ENCODE peak calls at places on chromosomes 3 and 15, in ten cellular contexts. N is sigmoid colon; Q is SK-N-SH; Y is psoas muscle; J is ovary; O is right lobe of liver; L is body of pancreas; F is aorta; R is hepatocyte; B is CD4-positive, alpha-beta T cell. H is an unnamed sample. For H3K27me3, the result is how much of the 10 kb centered on the place peaks cover.

GRCh38 chr3:115663414-115663813 is 40.1 kb downstream of the GAP43 start:
- DNase-seq in N (no peak), Q (no peak), Y (no peak), J (no peak), O (no peak), L (no peak), F (no peak), R (no peak), B (no peak), H (no peak)

GRCh38 chr15:76199106-76200082 is 111.9 kb downstream of the ETFA start:
- DNase-seq in N (peak), Q (no peak), Y (peak), J (peak), O (no peak), L (peak), F (peak), R (no peak), B (no peak), H (no peak)

GRCh38 chr3:114112696-114113095 is 56.2 kb downstream of the QTRT2 start:
- DNase-seq in N (no peak), Q (no peak), Y (no peak), J (no peak), O (no peak), L (no peak), F (no peak), R (no peak), B (no peak), H (no peak)

GRCh38 chr3:15556512-15556911 is 35.0 kb upstream of the COLQ start:
- DNase-seq in N (no peak), Q (no peak), Y (no peak), J (no peak), O (no peak), L (no peak), F (no peak), R (no peak), B (no peak), H (no peak)

GRCh38 chr15:91853968-91854943 is 748 bp downstream of the SLCO3A1 start:
- DNase-seq in N (peak), Q (peak), Y (peak), J (peak), O (peak), L (peak), F (peak), R (peak), B (peak), H (peak)

GRCh38 chr3:139388961-139389551 is 391 bp downstream of the COPB2 start:
- DNase-seq in N (no peak), Q (peak), Y (no peak), J (no peak), O (no peak), L (no peak), F (no peak), R (no peak), B (peak), H (no peak)

GRCh38 chr15:26260517-26261133 is 397.5 kb upstream of the ATP10A start:
- DNase-seq in N (no peak), Q (peak), Y (peak), J (no peak), O (no peak), L (peak), F (no peak), R (peak), B (peak), H (no peak)

GRCh38 chr15:51382787-51383186 is 41.3 kb downstream of the GLDN start:
- DNase-seq in N (no peak), Q (peak), Y (no peak), J (no peak), O (no peak), L (no peak), F (no peak), R (peak), B (no peak), H (no peak)

GRCh38 chr3:134369231-134369741 is 5.0 kb downstream of the AMOTL2 start:
- DNase-seq in N (peak), Q (no peak), Y (peak), J (no peak), O (no peak), L (no peak), F (peak), R (no peak), B (no peak), H (no peak)

GRCh38 chr15:78129098-78130011 is 1.9 kb downstream of the CIB2 start:
- DNase-seq in N (no peak), Q (no peak), Y (peak), J (no peak), O (no peak), L (no peak), F (no peak), R (peak), B (no peak), H (no peak)

GRCh38 chr15:57647791-57648130 is 56.1 kb downstream of the MYZAP start:
- DNase-seq in N (no peak), Q (no peak), Y (peak), J (no peak), O (no peak), L (peak), F (no peak), R (peak), B (no peak), H (peak)

GRCh38 chr3:53166781-53167291 is 5.8 kb downstream of the PRKCD start:
- DNase-seq in N (peak), Q (no peak), Y (peak), J (peak), O (no peak), L (no peak), F (peak), R (no peak), B (no peak), H (no peak)

GRCh38 chr3:69906351-69906966 is 93.1 kb upstream of the SAMMSON start:
- DNase-seq in N (no peak), Q (no peak), Y (no peak), J (no peak), O (no peak), L (no peak), F (no peak), R (no peak), B (no peak), H (no peak)

GRCh38 chr3:50606596-50606995 is 5.0 kb downstream of the CISH start:
- DNase-seq in N (no peak), Q (no peak), Y (no peak), J (no peak), O (no peak), L (no peak), F (no peak), R (no peak), B (peak), H (no peak)

GRCh38 chr15:27095809-27096580 is 125.0 kb downstream of the GABRG3 start:
- DNase-seq in N (no peak), Q (peak), Y (no peak), J (no peak), O (no peak), L (no peak), F (no peak), R (peak), B (no peak), H (no peak)

GRCh38 chr15:76517910-76518309 is 181.3 kb downstream of the ISL2 start:
- DNase-seq in N (no peak), Q (no peak), Y (no peak), J (no peak), O (no peak), L (no peak), F (no peak), R (no peak), B (no peak), H (no peak)

GRCh38 chr3:195208631-195209030 is 62.3 kb downstream of the XXYLT1 start:
- DNase-seq in N (no peak), Q (no peak), Y (no peak), J (no peak), O (no peak), L (no peak), F (no peak), R (no peak), B (no peak), H (peak)

GRCh38 chr3:13596426-13597205 is 47.7 kb downstream of the FBLN2 start:
- DNase-seq in N (peak), Q (no peak), Y (no peak), J (no peak), O (no peak), L (no peak), F (peak), R (no peak), B (no peak), H (no peak)

GRCh38 chr15:91224750-91225380 is 124.8 kb downstream of the SV2B start:
- DNase-seq in N (no peak), Q (peak), Y (no peak), J (no peak), O (no peak), L (peak), F (no peak), R (peak), B (no peak), H (peak)

GRCh38 chr3:182220013-182220412 is 508.3 kb downstream of the SOX2 start:
- DNase-seq in N (no peak), Q (no peak), Y (no peak), J (no peak), O (no peak), L (no peak), F (no peak), R (no peak), B (no peak), H (no peak)

GRCh38 chr15:61047783-61048182 is 181.3 kb downstream of the RORA start:
- DNase-seq in N (no peak), Q (no peak), Y (no peak), J (no peak), O (no peak), L (no peak), F (no peak), R (no peak), B (no peak), H (no peak)

GRCh38 chr3:64601824-64602223 is 86.0 kb downstream of the ADAMTS9 start:
- DNase-seq in N (no peak), Q (no peak), Y (no peak), J (no peak), O (no peak), L (no peak), F (peak), R (no peak), B (no peak), H (no peak)

GRCh38 chr15:22955544-22956085 is 24.6 kb downstream of the CYFIP1 start:
- DNase-seq in N (peak), Q (no peak), Y (no peak), J (no peak), O (peak), L (no peak), F (peak), R (no peak), B (no peak), H (no peak)

GRCh38 chr15:101501703-101502373 is 12.3 kb upstream of the PCSK6 start:
- DNase-seq in N (no peak), Q (peak), Y (peak), J (peak), O (no peak), L (no peak), F (no peak), R (peak), B (peak), H (no peak)

GRCh38 chr3:186216903-186217819 is 108.3 kb upstream of the ETV5 start:
- DNase-seq in N (no peak), Q (no peak), Y (no peak), J (no peak), O (no peak), L (no peak), F (no peak), R (no peak), B (no peak), H (no peak)
- H3K27me3 ChIP-seq in N (under half), Q (under half), Y (under half), J (under half), O (under half), L (under half), F (under half), R (under half), B (under half), H (under half)

DNA sequence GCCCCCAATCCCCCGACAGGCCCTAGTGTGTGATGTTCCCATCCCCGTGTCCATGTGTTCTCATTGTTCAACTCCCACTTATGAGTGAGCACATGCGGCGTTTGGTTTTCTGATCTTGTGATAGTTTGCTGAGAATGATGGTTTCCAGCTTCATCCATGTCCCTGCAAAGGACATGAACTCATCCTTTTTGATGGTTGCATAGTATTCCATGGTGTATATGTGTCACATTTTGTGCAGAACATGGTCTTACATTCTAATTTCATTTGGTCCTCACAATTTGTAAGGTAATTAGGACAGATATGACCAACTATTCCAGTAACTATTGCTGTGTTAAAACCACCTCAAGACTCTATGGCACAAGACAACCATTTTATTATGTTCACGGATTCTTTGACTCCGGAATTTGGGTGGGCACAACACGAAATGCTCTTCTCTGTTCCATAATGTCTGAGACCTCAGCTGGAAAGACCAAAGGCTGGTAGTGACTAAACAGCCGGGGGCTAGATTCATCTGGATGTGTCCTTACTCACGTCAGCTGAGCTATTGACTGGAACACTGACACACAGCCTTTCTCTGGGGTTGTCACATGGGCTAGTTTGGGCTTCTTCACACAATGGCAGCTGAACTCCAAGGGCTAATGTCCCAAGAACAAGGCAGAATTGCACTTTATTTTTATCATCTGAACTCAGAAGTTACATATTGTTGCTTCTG is 13.6 kb upstream of the GLCE start:
- DNase-seq in N (no peak), Q (no peak), Y (no peak), J (no peak), O (no peak), L (no peak), F (no peak), R (no peak), B (no peak), H (no peak)
- H3K27me3 ChIP-seq in N (under half), Q (under half), Y (under half), J (under half), O (under half), L (under half), F (under half), R (under half), B (under half), H (under half)

GRCh38 chr3:27717200-27717852 is 4.8 kb downstream of the EOMES start:
- DNase-seq in N (no peak), Q (no peak), Y (no peak), J (no peak), O (no peak), L (no peak), F (no peak), R (no peak), B (no peak), H (no peak)
- H3K27me3 ChIP-seq in N (half or more), Q (half or more), Y (under half), J (under half), O (under half), L (under half), F (under half), R (half or more), B (half or more), H (half or more)

DNA sequence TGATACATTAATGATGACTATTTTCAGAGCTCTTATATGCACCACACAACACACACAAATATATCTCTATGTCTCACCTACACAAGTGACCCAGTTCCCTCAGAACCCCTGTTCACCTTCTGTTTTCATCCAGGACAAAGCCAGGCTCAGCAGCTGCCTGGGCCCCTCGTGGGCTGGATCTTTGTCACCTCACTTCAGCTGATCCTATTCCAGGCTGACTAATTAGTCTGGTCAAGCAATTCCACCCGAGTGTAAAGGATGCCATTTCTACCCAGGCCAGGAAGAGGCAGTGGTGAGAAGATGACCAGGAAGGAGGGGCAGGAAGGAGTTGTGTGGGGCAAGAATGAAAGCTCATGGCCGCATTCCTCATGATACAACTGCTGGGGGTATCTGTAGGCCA is 62.3 kb downstream of the DHX30 start:
- DNase-seq in N (no peak), Q (no peak), Y (peak), J (no peak), O (no peak), L (no peak), F (no peak), R (no peak), B (no peak), H (no peak)
- H3K27me3 ChIP-seq in N (under half), Q (under half), Y (under half), J (under half), O (under half), L (under half), F (under half), R (under half), B (under half), H (under half)

DNA sequence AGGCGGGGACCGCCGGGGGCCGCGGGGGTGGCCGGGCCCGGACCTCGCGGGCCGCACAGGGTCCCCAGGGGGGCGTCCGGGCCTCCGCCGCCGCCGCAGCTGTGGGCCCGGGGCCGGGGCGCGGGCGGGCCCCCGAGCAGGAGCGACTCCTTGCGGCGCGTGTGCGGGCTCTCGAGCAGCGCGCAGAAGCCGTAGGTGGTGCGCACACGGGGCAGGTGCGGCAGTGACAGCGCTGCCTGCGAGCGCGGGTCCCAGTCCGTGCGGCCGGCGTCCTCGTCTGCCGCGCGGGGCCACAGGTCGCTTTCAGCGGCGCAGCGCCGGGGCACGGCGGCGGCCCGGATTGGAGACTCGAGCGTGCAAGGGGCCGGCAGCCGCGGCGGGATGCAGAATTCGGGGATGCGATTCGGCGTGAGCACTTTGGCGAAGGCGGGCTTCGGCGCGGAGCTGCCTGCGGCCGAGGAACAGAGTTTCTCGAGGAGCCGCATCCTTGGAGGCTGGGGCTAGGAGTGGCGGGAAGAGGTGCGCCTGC is 521 bp downstream of the C2CD4B start:
- DNase-seq in N (no peak), Q (peak), Y (peak), J (no peak), O (no peak), L (peak), F (peak), R (peak), B (no peak), H (no peak)
- H3K27me3 ChIP-seq in N (under half), Q (under half), Y (under half), J (under half), O (under half), L (under half), F (under half), R (half or more), B (half or more), H (under half)

GRCh38 chr15:66021801-66022525 is 152.7 kb downstream of the RAB11A start:
- DNase-seq in N (no peak), Q (no peak), Y (no peak), J (no peak), O (no peak), L (no peak), F (no peak), R (no peak), B (no peak), H (no peak)
- H3K27me3 ChIP-seq in N (under half), Q (under half), Y (under half), J (under half), O (under half), L (under half), F (under half), R (under half), B (under half), H (under half)

H was measured in colonic mucosa.